ENCODE peak calls at places on chromosomes 3 and 15, in seven cellular contexts. One of them, this sample, is unnamed.

GRCh38 chr3:59027607-59028006 is 22.2 kb downstream of the CFAP20DC start:
- DNase-seq in fibroblast of gingiva: no peak
- DNase-seq in posterior cingulate gyrus: no peak
- DNase-seq in SHP77: no peak
- DNase-seq in occipital lobe: no peak
- DNase-seq in adipocyte: no peak
- DNase-seq in AG09319: no peak
- DNase-seq in this sample: no peak

GRCh38 chr3:54989023-54989380 is 61.1 kb upstream of the LRTM1 start:
- DNase-seq in SHP77: no peak
- DNase-seq in AG09319: no peak
- DNase-seq in posterior cingulate gyrus: no peak
- DNase-seq in fibroblast of gingiva: no peak
- DNase-seq in adipocyte: no peak
- DNase-seq in occipital lobe: no peak
- DNase-seq in this sample: no peak

GRCh38 chr3:70550723-70551319 is 238.4 kb upstream of the MDFIC2 start:
- DNase-seq in AG09319: peak
- DNase-seq in SHP77: peak
- DNase-seq in posterior cingulate gyrus: no peak
- DNase-seq in fibroblast of gingiva: peak
- DNase-seq in occipital lobe: no peak
- DNase-seq in adipocyte: peak
- DNase-seq in this sample: peak

GRCh38 chr3:159378391-159378790 is 576.5 kb downstream of the MFSD1 start:
- DNase-seq in fibroblast of gingiva: no peak
- DNase-seq in adipocyte: no peak
- DNase-seq in AG09319: no peak
- DNase-seq in posterior cingulate gyrus: no peak
- DNase-seq in SHP77: no peak
- DNase-seq in occipital lobe: no peak
- DNase-seq in this sample: no peak

GRCh38 chr3:8755564-8756237 is 13.7 kb downstream of the OXTR start:
- DNase-seq in fibroblast of gingiva: no peak
- DNase-seq in occipital lobe: no peak
- DNase-seq in SHP77: no peak
- DNase-seq in AG09319: no peak
- DNase-seq in posterior cingulate gyrus: no peak
- DNase-seq in adipocyte: no peak
- DNase-seq in this sample: no peak

GRCh38 chr3:137764563-137765309 is 621 bp downstream of the SOX14 start:
- DNase-seq in posterior cingulate gyrus: no peak
- DNase-seq in occipital lobe: no peak
- DNase-seq in SHP77: no peak
- DNase-seq in AG09319: no peak
- DNase-seq in adipocyte: no peak
- DNase-seq in fibroblast of gingiva: no peak
- DNase-seq in this sample: no peak

GRCh38 chr3:39631136-39631535 is 163.7 kb downstream of the MOBP start:
- DNase-seq in posterior cingulate gyrus: no peak
- DNase-seq in SHP77: no peak
- DNase-seq in fibroblast of gingiva: no peak
- DNase-seq in AG09319: no peak
- DNase-seq in adipocyte: no peak
- DNase-seq in occipital lobe: no peak
- DNase-seq in this sample: no peak

GRCh38 chr15:85289677-85290365 is 90.6 kb upstream of the AKAP13 start:
- DNase-seq in AG09319: peak
- DNase-seq in SHP77: peak
- DNase-seq in occipital lobe: no peak
- DNase-seq in fibroblast of gingiva: peak
- DNase-seq in posterior cingulate gyrus: peak
- DNase-seq in adipocyte: peak
- DNase-seq in this sample: no peak

GRCh38 chr3:126159476-126159875 is 20.9 kb downstream of the ALDH1L1 start:
- DNase-seq in fibroblast of gingiva: no peak
- DNase-seq in occipital lobe: no peak
- DNase-seq in SHP77: no peak
- DNase-seq in posterior cingulate gyrus: no peak
- DNase-seq in adipocyte: no peak
- DNase-seq in AG09319: no peak
- DNase-seq in this sample: no peak

GRCh38 chr3:152087153-152087552 is 181.6 kb upstream of the MBNL1 start:
- DNase-seq in SHP77: no peak
- DNase-seq in adipocyte: no peak
- DNase-seq in occipital lobe: no peak
- DNase-seq in AG09319: no peak
- DNase-seq in posterior cingulate gyrus: no peak
- DNase-seq in fibroblast of gingiva: peak
- DNase-seq in this sample: no peak